ENCODE peak calls at places on chromosomes 4 and X, in five cellular contexts. One of them, this sample, is unnamed.

GRCh38 chr4:23966720-23967119 is 76.9 kb upstream of the PPARGC1A start:
- DNase-seq in fibroblast of mammary gland: peak
- DNase-seq in keratinocyte: no peak
- DNase-seq in Peyer's patch: no peak
- DNase-seq in pancreas: no peak
- DNase-seq in this sample: peak

GRCh38 chr4:142698541-142698940 is 147.6 kb downstream of the INPP4B start:
- DNase-seq in fibroblast of mammary gland: no peak
- DNase-seq in keratinocyte: no peak
- DNase-seq in Peyer's patch: no peak
- DNase-seq in pancreas: no peak
- DNase-seq in this sample: no peak

GRCh38 chrX:104351173-104351769 is 96.5 kb upstream of the ESX1 start:
- DNase-seq in fibroblast of mammary gland: peak
- DNase-seq in keratinocyte: peak
- DNase-seq in Peyer's patch: no peak
- DNase-seq in pancreas: no peak
- DNase-seq in this sample: peak

GRCh38 chr4:133131829-133132485 is 17.1 kb upstream of the PCDH10 start:
- DNase-seq in fibroblast of mammary gland: no peak
- DNase-seq in keratinocyte: no peak
- DNase-seq in Peyer's patch: no peak
- DNase-seq in pancreas: no peak
- DNase-seq in this sample: peak

GRCh38 chr4:112516076-112516385 is at the start of gene NEUROG2:
- DNase-seq in fibroblast of mammary gland: no peak
- DNase-seq in keratinocyte: no peak
- DNase-seq in Peyer's patch: no peak
- DNase-seq in pancreas: no peak
- DNase-seq in this sample: no peak

GRCh38 chr4:158913766-158914165 is 144.9 kb downstream of the FNIP2 start:
- DNase-seq in fibroblast of mammary gland: peak
- DNase-seq in keratinocyte: no peak
- DNase-seq in Peyer's patch: no peak
- DNase-seq in pancreas: no peak
- DNase-seq in this sample: no peak

GRCh38 chr4:1043658-1044468 is 32.4 kb downstream of the FGFRL1 start:
- DNase-seq in fibroblast of mammary gland: peak
- DNase-seq in keratinocyte: peak
- DNase-seq in Peyer's patch: peak
- DNase-seq in pancreas: peak
- DNase-seq in this sample: peak

GRCh38 chr4:183200453-183200852 is 101.4 kb downstream of the WWC2 start:
- DNase-seq in fibroblast of mammary gland: peak
- DNase-seq in keratinocyte: no peak
- DNase-seq in Peyer's patch: no peak
- DNase-seq in pancreas: peak
- DNase-seq in this sample: peak

GRCh38 chr4:54400802-54401201 is 171.7 kb downstream of the PDGFRA start:
- DNase-seq in fibroblast of mammary gland: peak
- DNase-seq in keratinocyte: no peak
- DNase-seq in Peyer's patch: no peak
- DNase-seq in pancreas: no peak
- DNase-seq in this sample: peak

GRCh38 chrX:70411475-70411874 is 11.6 kb upstream of the GDPD2 start:
- DNase-seq in fibroblast of mammary gland: peak
- DNase-seq in keratinocyte: no peak
- DNase-seq in Peyer's patch: no peak
- DNase-seq in pancreas: no peak
- DNase-seq in this sample: no peak

GRCh38 chr4:98260047-98260578 is 1.1 kb upstream of the RAP1GDS1 start:
- DNase-seq in fibroblast of mammary gland: peak
- DNase-seq in keratinocyte: no peak
- DNase-seq in Peyer's patch: peak
- DNase-seq in pancreas: peak
- DNase-seq in this sample: no peak

GRCh38 chr4:32488690-32489089 is 1768.5 kb downstream of the PCDH7 start:
- DNase-seq in fibroblast of mammary gland: no peak
- DNase-seq in keratinocyte: no peak
- DNase-seq in Peyer's patch: no peak
- DNase-seq in pancreas: no peak
- DNase-seq in this sample: peak

GRCh38 chrX:78652971-78653822 is 5.9 kb downstream of the RTL3 start:
- DNase-seq in fibroblast of mammary gland: peak
- DNase-seq in keratinocyte: peak
- DNase-seq in Peyer's patch: no peak
- DNase-seq in pancreas: no peak
- DNase-seq in this sample: peak

GRCh38 chr4:80097395-80098177 is 24.6 kb upstream of the ANTXR2 start:
- DNase-seq in fibroblast of mammary gland: peak
- DNase-seq in keratinocyte: peak
- DNase-seq in Peyer's patch: peak
- DNase-seq in pancreas: no peak
- DNase-seq in this sample: peak

GRCh38 chrX:106168107-106168506 is at the start of gene PWWP3B:
- DNase-seq in fibroblast of mammary gland: peak
- DNase-seq in keratinocyte: no peak
- DNase-seq in Peyer's patch: no peak
- DNase-seq in pancreas: peak
- DNase-seq in this sample: peak

GRCh38 chrX:13469963-13470679 is 99.3 kb upstream of the EGFL6 start:
- DNase-seq in fibroblast of mammary gland: peak
- DNase-seq in keratinocyte: no peak
- DNase-seq in Peyer's patch: no peak
- DNase-seq in pancreas: no peak
- DNase-seq in this sample: peak

GRCh38 chr4:1660948-1661677 is 23.0 kb downstream of the FAM53A start:
- DNase-seq in fibroblast of mammary gland: no peak
- DNase-seq in keratinocyte: no peak
- DNase-seq in Peyer's patch: no peak
- DNase-seq in pancreas: no peak
- DNase-seq in this sample: no peak

GRCh38 chr4:187814737-187815465 is 180.7 kb upstream of the ZFP42 start:
- DNase-seq in fibroblast of mammary gland: peak
- DNase-seq in keratinocyte: no peak
- DNase-seq in Peyer's patch: no peak
- DNase-seq in pancreas: no peak
- DNase-seq in this sample: peak

GRCh38 chrX:45851434-45851991 is 650.8 kb upstream of the DIPK2B start:
- DNase-seq in fibroblast of mammary gland: no peak
- DNase-seq in keratinocyte: peak
- DNase-seq in Peyer's patch: peak
- DNase-seq in pancreas: peak
- DNase-seq in this sample: no peak

DNA sequence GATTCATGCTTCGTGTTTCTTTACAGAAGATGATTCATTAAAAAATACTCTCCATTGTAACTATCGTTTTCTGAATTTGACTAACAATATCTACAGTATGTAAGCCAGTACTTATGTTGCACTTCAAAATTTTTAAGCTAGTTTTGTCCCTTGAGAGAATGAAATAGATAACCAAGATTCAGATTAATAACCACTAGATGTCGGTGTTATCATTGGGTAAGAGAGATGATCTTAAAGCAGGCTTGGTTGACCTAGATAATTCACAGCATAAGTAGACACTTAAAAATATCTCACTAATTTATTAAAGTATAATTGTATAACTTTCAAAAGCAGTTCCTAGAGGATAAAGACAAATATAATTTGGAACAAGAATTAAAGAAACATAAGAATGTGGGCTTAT is 430.9 kb downstream of the C4orf33 start:
- DNase-seq in fibroblast of mammary gland: peak
- DNase-seq in keratinocyte: no peak
- DNase-seq in Peyer's patch: no peak
- DNase-seq in pancreas: no peak
- DNase-seq in this sample: peak
- TF ChIP-seq CTCF in fibroblast of mammary gland: peak
- TF ChIP-seq CTCF in keratinocyte: no peak
- TF ChIP-seq CTCF in Peyer's patch: no peak
- TF ChIP-seq CTCF in pancreas: no peak
- TF ChIP-seq CTCF in this sample: peak

GRCh38 chr4:90219822-90220221 is 92.6 kb downstream of the CCSER1 start:
- DNase-seq in fibroblast of mammary gland: no peak
- DNase-seq in keratinocyte: no peak
- DNase-seq in Peyer's patch: no peak
- DNase-seq in pancreas: no peak
- DNase-seq in this sample: no peak
- TF ChIP-seq CTCF in fibroblast of mammary gland: no peak
- TF ChIP-seq CTCF in keratinocyte: no peak
- TF ChIP-seq CTCF in Peyer's patch: no peak
- TF ChIP-seq CTCF in pancreas: no peak
- TF ChIP-seq CTCF in this sample: no peak

GRCh38 chr4:84826681-84827080 is 139.8 kb downstream of the WDFY3 start:
- DNase-seq in fibroblast of mammary gland: no peak
- DNase-seq in keratinocyte: no peak
- DNase-seq in Peyer's patch: no peak
- DNase-seq in pancreas: no peak
- DNase-seq in this sample: no peak
- TF ChIP-seq CTCF in fibroblast of mammary gland: no peak
- TF ChIP-seq CTCF in keratinocyte: no peak
- TF ChIP-seq CTCF in Peyer's patch: no peak
- TF ChIP-seq CTCF in pancreas: no peak
- TF ChIP-seq CTCF in this sample: no peak

DNA sequence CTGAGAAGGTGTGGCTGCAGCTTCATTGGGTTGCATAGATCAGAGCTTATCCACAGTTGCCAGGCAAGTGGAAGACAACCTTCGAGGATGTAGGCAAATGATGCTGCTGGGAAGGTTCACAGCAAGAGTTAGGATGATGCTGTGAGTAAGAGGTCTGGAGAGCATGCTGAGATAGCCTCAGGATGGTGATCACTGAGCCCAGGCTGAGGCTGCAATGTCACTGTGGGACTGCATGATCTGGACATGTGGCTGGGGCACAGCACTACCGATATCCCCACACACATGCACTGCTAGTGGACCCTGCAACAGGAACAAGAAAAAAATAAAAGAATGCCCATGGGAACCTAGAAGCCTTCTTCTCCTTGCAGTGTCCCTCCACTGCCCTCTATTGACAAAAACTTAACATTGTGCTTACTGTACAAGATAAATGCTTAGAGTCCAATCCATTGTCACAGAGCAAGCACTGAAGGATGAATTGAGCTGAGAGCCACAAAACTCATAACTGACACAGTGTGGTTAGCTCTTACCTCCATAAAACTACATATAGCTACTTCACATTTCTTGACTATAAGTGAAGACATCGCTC is 105.6 kb downstream of the CNKSR2 start:
- DNase-seq in fibroblast of mammary gland: peak
- DNase-seq in keratinocyte: peak
- DNase-seq in Peyer's patch: no peak
- DNase-seq in pancreas: no peak
- DNase-seq in this sample: peak
- TF ChIP-seq CTCF in fibroblast of mammary gland: peak
- TF ChIP-seq CTCF in keratinocyte: no peak
- TF ChIP-seq CTCF in Peyer's patch: peak
- TF ChIP-seq CTCF in pancreas: peak
- TF ChIP-seq CTCF in this sample: peak

This sample was measured in fibroblast of pulmonary artery.